ENCODE peak calls at places on chromosomes 11 and 22, in seven cellular contexts. N is GM10248, O is right atrium auricular region, Y is choroid plexus epithelial cell, H is iris pigment epithelial cell, C is hypothalamus, B is smooth muscle cell of the brain vasculature. R is an unnamed sample.

GRCh38 chr11:66729447-66729846 is 431 bp upstream of the SPTBN2 start:
- DNase-seq in C (no peak), Y (no peak), N (no peak), O (no peak), H (no peak), B (no peak), R (no peak)

GRCh38 chr11:34513674-34513995 is at the start of gene ELF5:
- DNase-seq in C (no peak), O (no peak), N (no peak), B (no peak), H (no peak), Y (no peak), R (no peak)

GRCh38 chr22:29454186-29454745 is 15.9 kb downstream of the RFPL1 start:
- DNase-seq in O (no peak), H (no peak), C (no peak), N (no peak), B (no peak), Y (no peak), R (no peak)

GRCh38 chr11:115324569-115325432 is 179.4 kb downstream of the CADM1 start:
- DNase-seq in B (no peak), N (peak), C (no peak), O (no peak), H (peak), Y (peak), R (no peak)

GRCh38 chr11:69918938-69919650 is 99.9 kb upstream of the FGF3 start:
- DNase-seq in C (no peak), Y (peak), H (peak), O (peak), B (no peak), N (peak), R (no peak)

GRCh38 chr22:22955866-22956535 is 68.4 kb downstream of the IGLL5 start:
- DNase-seq in H (peak), C (peak), B (peak), Y (peak), O (peak), N (peak), R (no peak)

GRCh38 chr11:721913-722811 is 16.1 kb downstream of the EPS8L2 start:
- DNase-seq in Y (no peak), B (no peak), H (no peak), N (peak), O (no peak), C (no peak), R (no peak)

GRCh38 chr22:31734512-31734911 is 15.4 kb downstream of the PRR14L start:
- DNase-seq in N (no peak), H (peak), Y (peak), B (no peak), C (no peak), O (no peak), R (no peak)

GRCh38 chr11:114179234-114179941 is 116.8 kb upstream of the NNMT start:
- DNase-seq in N (no peak), B (peak), O (peak), H (peak), Y (peak), C (no peak), R (peak)

GRCh38 chr11:61949169-61950034 is 749 bp upstream of the BEST1 start:
- DNase-seq in N (no peak), Y (peak), C (peak), O (peak), B (no peak), H (peak), R (no peak)